ENCODE peak calls at places on chromosomes 12 and 14, in nine cellular contexts. F is midbrain; S is lung microvascular endothelial cell; V is A549; Z is activated CD4-positive, alpha-beta T cell treated with anti-CD3 and anti-CD28 coated beads, Interleukin-2, amount 10 ng/mL, durations not matched to agents 7 days and 5 days; M is NCI-H2081; T is amniotic stem cell; E is heart right ventricle; O is Kasumi-1. R is an unnamed sample.
A peak's percentile ranks its signal among the peaks of the same experiment; 100 is the strongest.

GRCh38 chr12:76277480-76277879 is 70.7 kb downstream of the BBS10 start:
- DNase-seq in F (no peak), V (no peak), E (no peak), S (no peak), Z (no peak), O (no peak), M (no peak), T (no peak), R (no peak)

GRCh38 chr14:64549805-64550538 is at the start of gene PPP1R36:
- DNase-seq in S (no peak), T (no peak), Z (peak; percentile 44), O (no peak), F (peak; percentile 35), V (no peak), M (peak; percentile 67), E (peak; percentile 61), R (no peak)

GRCh38 chr12:14836336-14837210 is 6.8 kb downstream of the ART4 start:
- DNase-seq in E (no peak), M (no peak), V (peak; percentile 50), S (peak; percentile 47), Z (no peak), O (no peak), T (peak; percentile 61), F (no peak), R (no peak)

GRCh38 chr14:62682208-62682607 is 363.1 kb downstream of the KCNH5 start:
- DNase-seq in F (no peak), O (no peak), T (no peak), E (no peak), S (no peak), V (no peak), M (no peak), Z (no peak), R (no peak)

GRCh38 chr12:66693901-66694513 is 15.1 kb upstream of the GRIP1 start:
- DNase-seq in E (no peak), S (peak; percentile 54), O (peak; percentile 87), M (peak; percentile 37), Z (peak; percentile 61), V (peak; percentile 48), F (peak; percentile 81), T (peak; percentile 59), R (peak; percentile 15)

GRCh38 chr12:94318178-94318577 is 141.5 kb downstream of the CEP83 start:
- DNase-seq in Z (no peak), S (no peak), O (no peak), V (no peak), F (no peak), M (no peak), E (no peak), T (no peak), R (no peak)

GRCh38 chr12:24444634-24445033 is 495.2 kb upstream of the SOX5 start:
- DNase-seq in F (no peak), V (no peak), E (no peak), M (no peak), Z (no peak), S (no peak), T (no peak), O (no peak), R (no peak)

GRCh38 chr12:6582196-6582595 is 14.1 kb upstream of the NOP2 start:
- DNase-seq in Z (no peak), M (no peak), V (no peak), F (no peak), E (no peak), T (no peak), S (peak; percentile 18), O (no peak), R (no peak)

GRCh38 chr12:25585021-25585523 is 32.0 kb upstream of the LMNTD1 start:
- DNase-seq in E (no peak), Z (no peak), O (no peak), F (peak; percentile 50), V (no peak), T (no peak), M (peak; percentile 16), S (peak; percentile 79), R (peak; percentile 44)

GRCh38 chr14:32370720-32371119 is 41.6 kb downstream of the AKAP6 start:
- DNase-seq in T (peak; percentile 30), O (no peak), S (no peak), Z (no peak), V (peak; percentile 13), E (no peak), M (no peak), F (no peak), R (no peak)

GRCh38 chr12:96094201-96094600 is 58.8 kb upstream of the LTA4H start:
- DNase-seq in T (no peak), O (peak; percentile 40), V (no peak), E (no peak), F (no peak), Z (peak; percentile 10), M (peak; percentile 70), S (peak; percentile 45), R (no peak)

GRCh38 chr12:57244306-57244696 is 6.7 kb downstream of the STAC3 start:
- DNase-seq in O (no peak), M (no peak), Z (no peak), F (no peak), E (no peak), T (no peak), V (no peak), S (no peak), R (no peak)

GRCh38 chr14:69493791-69494190 is 9.3 kb downstream of the PLEKHD1 start:
- DNase-seq in M (no peak), Z (no peak), F (no peak), V (no peak), O (no peak), T (no peak), E (no peak), S (no peak), R (no peak)

GRCh38 chr12:27382126-27382795 is 49.6 kb downstream of the BMAL2 start:
- DNase-seq in F (no peak), Z (no peak), V (no peak), E (no peak), O (no peak), S (no peak), M (no peak), T (no peak), R (no peak)

GRCh38 chr12:28869197-28869596 is 279.9 kb upstream of the FAR2 start:
- DNase-seq in Z (no peak), E (no peak), M (no peak), V (no peak), T (no peak), S (peak; percentile 16), F (peak; percentile 34), O (no peak), R (no peak)

GRCh38 chr12:81872400-81872799 is 113.2 kb upstream of the PPFIA2 start:
- DNase-seq in M (no peak), F (no peak), T (no peak), E (no peak), S (no peak), V (no peak), Z (no peak), O (no peak), R (no peak)

GRCh38 chr14:76836029-76836630 is 9.9 kb downstream of the LRRC74A start:
- DNase-seq in V (no peak), S (no peak), F (peak; percentile 6), O (no peak), Z (no peak), T (no peak), E (no peak), M (no peak), R (no peak)

GRCh38 chr12:25884024-25884919 is 74.2 kb upstream of the RASSF8 start:
- DNase-seq in S (no peak), V (no peak), Z (no peak), E (no peak), M (no peak), O (no peak), T (no peak), F (no peak), R (no peak)